ENCODE peak calls at places on chromosomes 7 and 10, in ten cellular contexts. Y is small intestine, M is Peyer's patch, L is astrocyte, W is left lung, X is mesendoderm, D is neuronal stem cell, F is mammary epithelial cell, O is DND-41, I is neural progenitor cell. P is an unnamed sample. For H3K27me3 and H3K36me3, the result is how much of the 10 kb centered on the place peaks cover.

GRCh38 chr7:47580811-47581331 is 1.0 kb downstream of the TNS3 start:
- DNase-seq in Y (no peak), M (no peak), L (no peak), W (no peak), X (peak), D (no peak), F (no peak), O (no peak), I (peak), P (no peak)

GRCh38 chr7:102451371-102452054 is 13.2 kb downstream of the ALKBH4 start:
- DNase-seq in Y (no peak), M (no peak), L (no peak), W (no peak), X (no peak), D (no peak), F (peak), O (no peak), I (peak), P (no peak)

GRCh38 chr10:87740232-87740631 is 77.8 kb downstream of the ATAD1 start:
- DNase-seq in Y (peak), M (no peak), L (peak), W (no peak), X (no peak), D (no peak), F (peak), O (no peak), I (no peak), P (no peak)

GRCh38 chr10:75541411-75541810 is 110.0 kb downstream of the LRMDA start:
- DNase-seq in Y (no peak), M (no peak), L (no peak), W (no peak), X (no peak), D (no peak), F (no peak), O (no peak), I (peak), P (no peak)

GRCh38 chr10:73060738-73061635 is 35.7 kb downstream of the P4HA1 start:
- DNase-seq in Y (peak), M (no peak), L (no peak), W (no peak), X (peak), D (peak), F (peak), O (no peak), I (peak), P (no peak)

GRCh38 chr10:75400163-75400768 is 1.3 kb downstream of the ZNF503 start:
- DNase-seq in Y (no peak), M (no peak), L (no peak), W (peak), X (no peak), D (no peak), F (no peak), O (no peak), I (peak), P (peak)

GRCh38 chr10:11724938-11725776 is 17.0 kb upstream of the ECHDC3 start:
- DNase-seq in Y (peak), M (no peak), L (peak), W (no peak), X (peak), D (peak), F (peak), O (no peak), I (peak), P (no peak)

GRCh38 chr7:18224138-18224537 is 196.5 kb upstream of the PRPS1L1 start:
- DNase-seq in Y (no peak), M (no peak), L (no peak), W (no peak), X (no peak), D (no peak), F (no peak), O (no peak), I (no peak), P (no peak)

GRCh38 chr10:114683162-114683561 is 25.1 kb upstream of the ABLIM1 start:
- DNase-seq in Y (no peak), M (no peak), L (peak), W (no peak), X (no peak), D (no peak), F (peak), O (no peak), I (no peak), P (no peak)

GRCh38 chr7:102111063-102111757 is 175.5 kb upstream of the SH2B2 start:
- DNase-seq in Y (no peak), M (peak), L (no peak), W (no peak), X (peak), D (peak), F (no peak), O (no peak), I (peak), P (no peak)

GRCh38 chr7:44215531-44215930 is 14.8 kb downstream of the YKT6 start:
- DNase-seq in Y (no peak), M (no peak), L (no peak), W (no peak), X (no peak), D (no peak), F (no peak), O (no peak), I (no peak), P (no peak)

GRCh38 chr7:24778543-24779282 is 21.4 kb upstream of the GSDME start:
- DNase-seq in Y (no peak), M (no peak), L (peak), W (peak), X (no peak), D (no peak), F (no peak), O (peak), I (no peak), P (peak)

GRCh38 chr10:93498196-93498595 is 1.8 kb downstream of the CEP55 start:
- DNase-seq in Y (no peak), M (no peak), L (no peak), W (no peak), X (no peak), D (no peak), F (no peak), O (no peak), I (no peak), P (no peak)

GRCh38 chr10:93496322-93497041 is at the start of gene CEP55:
- DNase-seq in Y (peak), M (peak), L (peak), W (peak), X (peak), D (peak), F (peak), O (peak), I (peak), P (peak)

GRCh38 chr10:93493162-93493561 is 3.2 kb upstream of the CEP55 start:
- DNase-seq in Y (no peak), M (no peak), L (no peak), W (no peak), X (peak), D (no peak), F (no peak), O (no peak), I (no peak), P (no peak)

GRCh38 chr10:93494494-93494893 is 1.9 kb upstream of the CEP55 start:
- DNase-seq in Y (no peak), M (no peak), L (no peak), W (no peak), X (no peak), D (no peak), F (no peak), O (no peak), I (no peak), P (no peak)

DNA sequence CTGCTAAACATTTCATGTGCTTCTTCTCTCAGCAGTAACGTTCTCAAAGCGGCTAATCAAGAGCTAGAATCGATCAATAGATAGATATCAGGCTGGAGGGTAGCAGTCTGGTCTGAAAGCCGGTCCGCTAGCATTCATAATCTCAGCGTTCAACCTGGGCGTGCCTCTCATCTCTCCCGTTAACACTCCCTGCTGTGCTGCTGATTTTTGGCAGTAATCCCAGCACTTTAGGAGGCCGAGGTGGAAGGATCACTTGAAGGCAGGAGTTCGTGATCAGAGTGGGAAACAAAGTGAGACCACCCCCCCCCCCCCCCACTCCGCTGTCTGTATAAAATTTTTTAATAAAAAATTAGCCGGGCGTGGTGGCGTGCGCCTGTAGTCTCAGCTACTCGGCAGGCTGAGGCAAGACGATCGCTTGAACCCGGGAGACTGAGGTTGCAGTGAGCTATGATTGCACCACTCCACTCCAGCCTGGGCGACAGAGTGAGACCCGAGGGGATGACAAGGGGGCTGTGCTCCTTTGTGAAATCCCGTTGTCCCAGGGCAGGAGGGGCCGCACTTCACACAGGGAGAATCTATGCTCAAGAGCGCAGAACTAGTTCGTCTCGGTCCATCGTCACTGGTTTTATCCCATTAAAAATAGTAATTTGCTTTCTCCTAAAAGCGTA is 624 bp upstream of the CEP55 start:
- DNase-seq in Y (peak), M (peak), L (no peak), W (no peak), X (peak), D (no peak), F (peak), O (peak), I (peak), P (no peak)
- H3K27me3 ChIP-seq in Y (under half), M (under half), L (under half), W (under half), X (under half), D (under half), F (under half), O (under half), I (under half), P (under half)

GRCh38 chr7:208816-209215 is 16.4 kb downstream of the FAM20C start:
- DNase-seq in Y (no peak), M (no peak), L (no peak), W (no peak), X (no peak), D (no peak), F (no peak), O (no peak), I (no peak), P (no peak)

GRCh38 chr7:209846-210245 is 17.5 kb downstream of the FAM20C start:
- DNase-seq in Y (no peak), M (no peak), L (peak), W (no peak), X (no peak), D (no peak), F (no peak), O (no peak), I (no peak), P (no peak)

GRCh38 chr7:210401-210925 is 18.1 kb downstream of the FAM20C start:
- DNase-seq in Y (no peak), M (no peak), L (no peak), W (no peak), X (no peak), D (no peak), F (no peak), O (no peak), I (no peak), P (no peak)

GRCh38 chr7:208128-208673 is 15.8 kb downstream of the FAM20C start:
- DNase-seq in Y (no peak), M (no peak), L (no peak), W (no peak), X (no peak), D (no peak), F (no peak), O (no peak), I (no peak), P (no peak)

DNA sequence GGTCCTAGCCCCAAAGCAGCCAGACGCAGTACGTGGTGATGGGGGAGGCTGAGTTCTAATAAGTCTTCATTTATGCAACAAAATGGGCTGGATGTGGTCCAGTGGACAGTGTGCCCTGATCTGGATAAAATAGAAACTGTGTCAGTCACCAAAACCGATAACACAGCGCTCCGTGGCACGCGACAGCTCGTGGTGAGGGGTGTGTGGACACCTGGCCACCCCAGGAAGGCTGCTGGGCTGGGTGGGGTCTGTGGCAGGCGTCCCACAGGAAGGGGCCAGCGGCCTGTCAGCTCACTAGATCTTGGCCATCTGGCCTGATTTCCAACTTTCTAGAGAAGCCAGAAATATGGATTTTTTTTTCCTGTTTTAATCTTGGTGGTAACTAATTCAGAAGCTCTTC is 17.0 kb downstream of the FAM20C start:
- DNase-seq in Y (no peak), M (no peak), L (no peak), W (no peak), X (no peak), D (no peak), F (no peak), O (no peak), I (no peak), P (no peak)
- H3K36me3 ChIP-seq in Y (under half), M (half or more), L (under half), W (under half), X (under half), D (under half), F (under half), O (under half), I (under half), P (under half)

DNA sequence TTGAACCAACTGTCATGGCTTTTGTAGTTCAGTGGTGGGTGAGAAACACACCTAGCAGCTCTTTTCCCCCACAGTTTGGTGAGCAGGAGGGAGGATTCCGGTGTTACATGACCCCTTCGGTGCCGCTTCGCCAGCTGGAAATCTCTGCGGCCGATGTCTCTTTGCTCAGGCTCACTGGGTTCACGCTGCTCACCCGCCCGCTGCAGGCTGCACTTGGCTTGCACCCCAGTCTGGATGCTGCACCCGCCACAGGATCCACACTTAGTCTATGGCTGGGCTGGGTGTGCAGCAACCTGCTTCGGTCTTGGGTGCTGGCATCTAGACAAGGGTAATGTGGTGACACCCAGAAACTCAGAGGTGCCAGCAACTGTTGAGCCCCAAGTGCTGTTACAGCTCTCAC is 191.8 kb downstream of the PON1 start:
- DNase-seq in Y (no peak), M (no peak), L (no peak), W (no peak), X (no peak), D (no peak), F (no peak), O (no peak), I (no peak), P (no peak)
- H3K27me3 ChIP-seq in Y (under half), M (under half), L (under half), W (under half), X (under half), D (under half), F (under half), O (under half), I (under half), P (under half)

GRCh38 chr7:36408589-36408988 is 18.9 kb downstream of the ANLN start:
- DNase-seq in Y (peak), M (no peak), L (no peak), W (no peak), X (no peak), D (no peak), F (no peak), O (no peak), I (no peak), P (no peak)
- H3K36me3 ChIP-seq in Y (under half), M (under half), L (under half), W (under half), X (under half), D (under half), F (half or more), O (half or more), I (half or more), P (under half)

GRCh38 chr10:117139581-117140524 is 1.8 kb upstream of the VAX1 start:
- DNase-seq in Y (no peak), M (no peak), L (no peak), W (no peak), X (peak), D (no peak), F (no peak), O (no peak), I (peak), P (no peak)
- H3K27me3 ChIP-seq in Y (half or more), M (under half), L (half or more), W (half or more), X (under half), D (half or more), F (half or more), O (under half), I (half or more), P (half or more)

GRCh38 chr10:68924593-68924992 is 23.5 kb downstream of the DDX50 start:
- DNase-seq in Y (no peak), M (no peak), L (peak), W (no peak), X (no peak), D (no peak), F (no peak), O (no peak), I (no peak), P (no peak)

DNA sequence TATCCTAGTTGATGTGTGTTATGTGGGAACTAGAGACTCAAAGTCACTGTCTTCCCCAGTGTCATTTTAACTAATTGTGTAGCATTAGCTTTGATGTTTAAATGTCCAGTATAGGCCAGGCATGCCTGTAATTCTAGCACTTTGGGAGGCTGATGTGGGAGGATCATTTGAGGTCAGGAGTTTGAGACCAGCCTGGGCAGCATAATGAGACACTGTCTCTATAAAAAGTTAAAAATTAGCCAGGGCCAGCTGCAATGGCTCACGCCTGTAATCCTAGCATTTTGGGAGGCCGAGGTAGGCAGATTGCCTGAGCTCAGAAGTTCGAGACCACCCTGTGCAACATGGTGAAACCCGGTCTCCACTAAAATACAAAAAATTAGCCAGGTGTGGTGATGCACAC is 24.4 kb downstream of the DDX50 start:
- DNase-seq in Y (no peak), M (no peak), L (no peak), W (no peak), X (no peak), D (no peak), F (no peak), O (no peak), I (no peak), P (no peak)
- H3K36me3 ChIP-seq in Y (under half), M (under half), L (under half), W (half or more), X (under half), D (under half), F (under half), O (half or more), I (under half), P (half or more)